ENCODE peak calls at places on chromosomes 1 and 21, in six cellular contexts. One of them, this sample, is unnamed.

GRCh38 chr1:193971595-193971994 is 785.2 kb upstream of the B3GALT2 start:
- DNase-seq in neuronal stem cell: no peak
- DNase-seq in IMR-90: peak
- DNase-seq in H9: no peak
- DNase-seq in H1: no peak
- DNase-seq in mesenchymal stem cell: peak
- DNase-seq in this sample: peak

GRCh38 chr1:206674745-206675175 is 9.9 kb upstream of the MAPKAPK2 start:
- DNase-seq in neuronal stem cell: no peak
- DNase-seq in IMR-90: peak
- DNase-seq in H9: no peak
- DNase-seq in H1: no peak
- DNase-seq in mesenchymal stem cell: peak
- DNase-seq in this sample: peak

GRCh38 chr1:2879026-2879425 is 77.5 kb upstream of the TTC34 start:
- DNase-seq in neuronal stem cell: no peak
- DNase-seq in IMR-90: no peak
- DNase-seq in H9: no peak
- DNase-seq in H1: no peak
- DNase-seq in mesenchymal stem cell: no peak
- DNase-seq in this sample: no peak

GRCh38 chr1:47536646-47537118 is 98.8 kb downstream of the FOXD2 start:
- DNase-seq in neuronal stem cell: no peak
- DNase-seq in IMR-90: no peak
- DNase-seq in H9: no peak
- DNase-seq in H1: no peak
- DNase-seq in mesenchymal stem cell: no peak
- DNase-seq in this sample: no peak

GRCh38 chr1:226903819-226904710 is 33.6 kb downstream of the PSEN2 start:
- DNase-seq in neuronal stem cell: no peak
- DNase-seq in IMR-90: peak
- DNase-seq in H9: no peak
- DNase-seq in H1: no peak
- DNase-seq in mesenchymal stem cell: no peak
- DNase-seq in this sample: no peak

GRCh38 chr1:239619190-239619589 is 232.8 kb downstream of the CHRM3 start:
- DNase-seq in neuronal stem cell: no peak
- DNase-seq in IMR-90: no peak
- DNase-seq in H9: no peak
- DNase-seq in H1: no peak
- DNase-seq in mesenchymal stem cell: no peak
- DNase-seq in this sample: no peak

GRCh38 chr1:110565565-110565964 is 40.6 kb downstream of the KCNA2 start:
- DNase-seq in neuronal stem cell: no peak
- DNase-seq in IMR-90: no peak
- DNase-seq in H9: no peak
- DNase-seq in H1: no peak
- DNase-seq in mesenchymal stem cell: no peak
- DNase-seq in this sample: no peak

GRCh38 chr1:229704157-229704556 is 78.1 kb downstream of the URB2 start:
- DNase-seq in neuronal stem cell: no peak
- DNase-seq in IMR-90: no peak
- DNase-seq in H9: no peak
- DNase-seq in H1: no peak
- DNase-seq in mesenchymal stem cell: no peak
- DNase-seq in this sample: no peak

GRCh38 chr21:32494946-32495703 is 82.6 kb downstream of the EVA1C start:
- DNase-seq in neuronal stem cell: no peak
- DNase-seq in IMR-90: peak
- DNase-seq in H9: no peak
- DNase-seq in H1: no peak
- DNase-seq in mesenchymal stem cell: no peak
- DNase-seq in this sample: no peak

GRCh38 chr1:3652538-3653285 is 396 bp downstream of the TP73 start:
- DNase-seq in neuronal stem cell: no peak
- DNase-seq in IMR-90: no peak
- DNase-seq in H9: peak
- DNase-seq in H1: peak
- DNase-seq in mesenchymal stem cell: no peak
- DNase-seq in this sample: no peak

GRCh38 chr1:206635983-206636354 is 633 bp downstream of the DYRK3 start:
- DNase-seq in neuronal stem cell: no peak
- DNase-seq in IMR-90: no peak
- DNase-seq in H9: no peak
- DNase-seq in H1: no peak
- DNase-seq in mesenchymal stem cell: no peak
- DNase-seq in this sample: no peak

GRCh38 chr1:32334864-32335618 is 992 bp downstream of the MARCKSL1 start:
- DNase-seq in neuronal stem cell: no peak
- DNase-seq in IMR-90: peak
- DNase-seq in H9: no peak
- DNase-seq in H1: peak
- DNase-seq in mesenchymal stem cell: peak
- DNase-seq in this sample: peak

GRCh38 chr1:22489823-22490222 is 38.2 kb downstream of the ZBTB40 start:
- DNase-seq in neuronal stem cell: no peak
- DNase-seq in IMR-90: no peak
- DNase-seq in H9: no peak
- DNase-seq in H1: no peak
- DNase-seq in mesenchymal stem cell: peak
- DNase-seq in this sample: no peak

GRCh38 chr1:87450615-87451209 is 122.0 kb downstream of the LMO4 start:
- DNase-seq in neuronal stem cell: no peak
- DNase-seq in IMR-90: no peak
- DNase-seq in H9: peak
- DNase-seq in H1: no peak
- DNase-seq in mesenchymal stem cell: no peak
- DNase-seq in this sample: peak

GRCh38 chr1:89881415-89882058 is 60.7 kb downstream of the LRRC8D start:
- DNase-seq in neuronal stem cell: no peak
- DNase-seq in IMR-90: no peak
- DNase-seq in H9: no peak
- DNase-seq in H1: no peak
- DNase-seq in mesenchymal stem cell: no peak
- DNase-seq in this sample: peak

GRCh38 chr1:235503333-235504121 is 725 bp downstream of the B3GALNT2 start:
- DNase-seq in neuronal stem cell: no peak
- DNase-seq in IMR-90: peak
- DNase-seq in H9: peak
- DNase-seq in H1: no peak
- DNase-seq in mesenchymal stem cell: peak
- DNase-seq in this sample: peak

GRCh38 chr21:41885341-41886024 is 6.3 kb upstream of the PRDM15 start:
- DNase-seq in neuronal stem cell: no peak
- DNase-seq in IMR-90: peak
- DNase-seq in H9: no peak
- DNase-seq in H1: no peak
- DNase-seq in mesenchymal stem cell: peak
- DNase-seq in this sample: no peak

GRCh38 chr1:172724746-172725613 is 66.1 kb downstream of the FASLG start:
- DNase-seq in neuronal stem cell: no peak
- DNase-seq in IMR-90: no peak
- DNase-seq in H9: no peak
- DNase-seq in H1: no peak
- DNase-seq in mesenchymal stem cell: no peak
- DNase-seq in this sample: no peak

GRCh38 chr1:18989176-18989799 is 32.8 kb upstream of the IFFO2 start:
- DNase-seq in neuronal stem cell: no peak
- DNase-seq in IMR-90: no peak
- DNase-seq in H9: no peak
- DNase-seq in H1: no peak
- DNase-seq in mesenchymal stem cell: no peak
- DNase-seq in this sample: no peak

GRCh38 chr21:35488941-35489340 is 439.8 kb upstream of the RUNX1 start:
- DNase-seq in neuronal stem cell: no peak
- DNase-seq in IMR-90: no peak
- DNase-seq in H9: no peak
- DNase-seq in H1: no peak
- DNase-seq in mesenchymal stem cell: no peak
- DNase-seq in this sample: no peak

GRCh38 chr1:114263343-114263742 is 109.7 kb upstream of the SYT6 start:
- DNase-seq in neuronal stem cell: no peak
- DNase-seq in IMR-90: no peak
- DNase-seq in H9: no peak
- DNase-seq in H1: no peak
- DNase-seq in mesenchymal stem cell: no peak
- DNase-seq in this sample: no peak

GRCh38 chr1:16101618-16102017 is 28.2 kb upstream of the FAM131C start:
- DNase-seq in neuronal stem cell: no peak
- DNase-seq in IMR-90: no peak
- DNase-seq in H9: no peak
- DNase-seq in H1: no peak
- DNase-seq in mesenchymal stem cell: no peak
- DNase-seq in this sample: peak

GRCh38 chr1:86499987-86500593 is 31.4 kb downstream of the CLCA1 start:
- DNase-seq in neuronal stem cell: no peak
- DNase-seq in IMR-90: peak
- DNase-seq in H9: no peak
- DNase-seq in H1: no peak
- DNase-seq in mesenchymal stem cell: peak
- DNase-seq in this sample: no peak

GRCh38 chr1:8121261-8122159 is 95.4 kb upstream of the ERRFI1 start:
- DNase-seq in neuronal stem cell: no peak
- DNase-seq in IMR-90: peak
- DNase-seq in H9: peak
- DNase-seq in H1: no peak
- DNase-seq in mesenchymal stem cell: peak
- DNase-seq in this sample: no peak

GRCh38 chr1:213989071-213989739 is 1.4 kb downstream of the PROX1 start:
- DNase-seq in neuronal stem cell: no peak
- DNase-seq in IMR-90: no peak
- DNase-seq in H9: peak
- DNase-seq in H1: peak
- DNase-seq in mesenchymal stem cell: no peak
- DNase-seq in this sample: no peak

GRCh38 chr1:67535474-67535873 is 105.3 kb upstream of the SERBP1 start:
- DNase-seq in neuronal stem cell: peak
- DNase-seq in IMR-90: peak
- DNase-seq in H9: peak
- DNase-seq in H1: peak
- DNase-seq in mesenchymal stem cell: peak
- DNase-seq in this sample: peak

GRCh38 chr1:67537647-67538018 is 107.4 kb upstream of the SERBP1 start:
- DNase-seq in neuronal stem cell: no peak
- DNase-seq in IMR-90: no peak
- DNase-seq in H9: no peak
- DNase-seq in H1: no peak
- DNase-seq in mesenchymal stem cell: no peak
- DNase-seq in this sample: no peak

GRCh38 chr1:67536957-67537646 is 106.9 kb upstream of the SERBP1 start:
- DNase-seq in neuronal stem cell: no peak
- DNase-seq in IMR-90: no peak
- DNase-seq in H9: no peak
- DNase-seq in H1: no peak
- DNase-seq in mesenchymal stem cell: no peak
- DNase-seq in this sample: no peak

GRCh38 chr1:67532452-67533216 is 102.4 kb upstream of the SERBP1 start:
- DNase-seq in neuronal stem cell: peak
- DNase-seq in IMR-90: peak
- DNase-seq in H9: peak
- DNase-seq in H1: no peak
- DNase-seq in mesenchymal stem cell: peak
- DNase-seq in this sample: peak

DNA sequence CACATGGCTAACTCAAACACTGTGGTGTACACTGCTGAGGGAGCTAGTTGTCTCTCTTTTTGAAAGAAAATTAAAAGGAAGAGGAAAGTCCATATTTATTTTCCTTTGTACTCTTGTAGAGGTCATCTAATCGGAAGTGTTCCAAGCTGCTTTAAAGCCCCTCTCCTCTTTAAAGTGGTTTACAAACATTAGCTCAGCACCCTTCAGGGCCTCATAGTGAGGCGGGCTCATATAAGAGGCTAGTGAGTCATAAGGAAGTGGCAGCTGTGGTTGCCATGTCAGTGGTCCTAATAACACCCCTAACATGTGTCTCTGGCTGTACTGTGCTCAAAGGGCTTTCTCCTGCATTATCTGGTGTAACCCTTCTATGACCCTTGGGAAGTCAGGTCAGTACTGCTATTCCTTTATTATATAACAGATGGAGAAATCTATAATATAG is 104.4 kb upstream of the SERBP1 start:
- DNase-seq in neuronal stem cell: no peak
- DNase-seq in IMR-90: peak
- DNase-seq in H9: no peak
- DNase-seq in H1: no peak
- DNase-seq in mesenchymal stem cell: peak
- DNase-seq in this sample: no peak
- H3K9ac ChIP-seq in neuronal stem cell: no peak
- H3K9ac ChIP-seq in IMR-90: no peak
- H3K9ac ChIP-seq in H9: no peak
- H3K9ac ChIP-seq in H1: no peak
- H3K9ac ChIP-seq in mesenchymal stem cell: peak
- H3K9ac ChIP-seq in this sample: no peak

GRCh38 chr1:35931424-35932157 is 686 bp downstream of the AGO3 start:
- DNase-seq in neuronal stem cell: no peak
- DNase-seq in IMR-90: peak
- DNase-seq in H9: no peak
- DNase-seq in H1: no peak
- DNase-seq in mesenchymal stem cell: peak
- DNase-seq in this sample: peak
- H3K23ac ChIP-seq in neuronal stem cell: peak
- H3K23ac ChIP-seq in IMR-90: peak
- H3K23ac ChIP-seq in H9: no peak
- H3K23ac ChIP-seq in H1: no peak
- H3K23ac ChIP-seq in mesenchymal stem cell: no peak
- H3K23ac ChIP-seq in this sample: no peak

DNA sequence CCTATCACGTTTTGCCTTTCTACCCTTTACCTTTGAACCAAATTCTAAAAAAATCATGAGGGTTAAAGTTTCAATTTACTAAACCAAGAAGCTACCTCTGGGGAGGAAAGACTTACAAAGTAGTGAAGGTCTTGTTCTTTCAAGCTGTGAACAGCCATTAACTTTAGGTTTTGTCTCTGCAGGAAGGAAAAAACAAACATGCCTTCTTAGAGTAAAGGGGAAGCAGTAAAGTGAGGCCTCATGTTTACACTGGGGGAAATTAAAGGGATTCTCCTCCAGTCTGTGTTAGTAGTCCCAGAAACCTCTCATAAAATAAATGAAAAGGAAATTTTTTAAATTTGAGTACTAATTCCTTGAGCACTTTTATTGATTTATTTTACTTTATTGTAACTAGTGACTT is 780.2 kb upstream of the ADGRL2 start:
- DNase-seq in neuronal stem cell: no peak
- DNase-seq in IMR-90: no peak
- DNase-seq in H9: no peak
- DNase-seq in H1: no peak
- DNase-seq in mesenchymal stem cell: no peak
- DNase-seq in this sample: no peak
- H4K91ac ChIP-seq in neuronal stem cell: no peak
- H4K91ac ChIP-seq in IMR-90: no peak
- H4K91ac ChIP-seq in H9: no peak
- H4K91ac ChIP-seq in H1: no peak
- H4K91ac ChIP-seq in mesenchymal stem cell: no peak
- H4K91ac ChIP-seq in this sample: no peak

DNA sequence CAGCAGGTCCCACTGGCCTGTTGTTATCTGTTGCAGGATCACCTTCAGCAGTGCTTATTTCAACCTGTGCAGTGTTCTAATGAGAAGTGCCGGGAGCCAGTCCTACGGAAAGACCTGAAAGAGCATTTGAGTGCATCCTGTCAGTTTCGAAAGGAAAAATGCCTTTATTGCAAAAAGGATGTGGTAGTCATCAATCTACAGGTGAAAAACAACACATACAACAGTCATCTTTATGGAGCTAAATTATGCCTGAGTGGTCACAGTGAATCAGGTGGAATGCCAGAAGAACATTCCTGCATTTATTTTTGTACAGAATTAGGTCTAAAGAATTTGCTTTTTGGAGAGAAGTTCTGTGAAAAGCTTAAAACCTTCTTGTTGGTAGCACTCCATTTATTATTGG is 33.2 kb downstream of the TRAF5 start:
- DNase-seq in neuronal stem cell: no peak
- DNase-seq in IMR-90: no peak
- DNase-seq in H9: no peak
- DNase-seq in H1: no peak
- DNase-seq in mesenchymal stem cell: no peak
- DNase-seq in this sample: no peak
- H3K9ac ChIP-seq in neuronal stem cell: no peak
- H3K9ac ChIP-seq in IMR-90: no peak
- H3K9ac ChIP-seq in H9: no peak
- H3K9ac ChIP-seq in H1: no peak
- H3K9ac ChIP-seq in mesenchymal stem cell: no peak
- H3K9ac ChIP-seq in this sample: no peak

This sample was measured in trophoblast cell.